ENCODE peak calls at places on chromosomes 5 and 9, in eight cellular contexts. A is spleen; T is GM23248; I is right lobe of liver; O is stimulated activated naive CD4-positive, alpha-beta T cell; K is H7; H is iris pigment epithelial cell; U is stimulated activated CD4-positive, alpha-beta T cell treated with anti-CD3 and anti-CD28 coated beads, Interleukin-2, amount 100 ng/mL, for 24 hours. G is an unnamed sample.
A peak's percentile ranks its signal among the peaks of the same experiment; 100 is the strongest.

GRCh38 chr9:78041971-78042370 is 10.4 kb upstream of the GNAQ start:
- DNase-seq in T (no peak), H (no peak), A (no peak), I (no peak), O (no peak), K (no peak), U (no peak), G (no peak)

GRCh38 chr5:38462972-38463633 is 93.3 kb downstream of the LIFR start:
- DNase-seq in O (no peak), K (no peak), U (no peak), T (peak; percentile 39), A (no peak), I (no peak), H (no peak), G (no peak)

GRCh38 chr9:20865357-20865756 is 166.1 kb downstream of the HACD4 start:
- DNase-seq in I (no peak), U (no peak), K (no peak), O (no peak), T (no peak), A (no peak), H (no peak), G (no peak)

GRCh38 chr9:128001411-128002298 is 20.9 kb upstream of the EEIG1 start:
- DNase-seq in T (peak; percentile 97), O (no peak), A (no peak), K (peak; percentile 70), I (no peak), U (no peak), H (peak; percentile 75), G (no peak)

GRCh38 chr9:127218818-127219217 is 45.8 kb upstream of the GARNL3 start:
- DNase-seq in I (no peak), A (peak; percentile 62), O (no peak), H (no peak), K (peak; percentile 59), U (no peak), T (no peak), G (no peak)

GRCh38 chr9:133323211-133323610 is 12.8 kb downstream of the SURF6 start:
- DNase-seq in K (no peak), U (no peak), A (peak; percentile 6), O (no peak), T (no peak), I (no peak), H (no peak), G (no peak)

GRCh38 chr9:112971415-112971814 is 40.6 kb downstream of the ZNF883 start:
- DNase-seq in I (no peak), U (no peak), H (peak; percentile 26), O (no peak), K (peak; percentile 51), A (no peak), T (peak; percentile 53), G (no peak)

GRCh38 chr5:102010644-102011043 is 285.4 kb downstream of the SLCO4C1 start:
- DNase-seq in T (no peak), K (no peak), H (no peak), U (no peak), A (no peak), O (no peak), I (no peak), G (no peak)

G was measured in naive thymus-derived CD8-positive, alpha-beta T cell.